ENCODE peak calls at places on chromosomes 16 and 17, in seven cellular contexts. S is activated B cell treated with CpG ODN at 0.5 μM for 24 hours, Z is WTC11, Y is A549, L is right lobe of liver, M is tibial artery, V is spleen. G is an unnamed sample.

GRCh38 chr17:6328279-6328678 is 106.6 kb downstream of the AIPL1 start:
- DNase-seq in S (no peak), Z (no peak), Y (no peak), L (no peak), M (no peak), V (no peak), G (no peak)

GRCh38 chr16:23256440-23256839 is 45.7 kb upstream of the SCNN1B start:
- DNase-seq in S (no peak), Z (no peak), Y (no peak), L (no peak), M (no peak), V (no peak), G (no peak)

GRCh38 chr16:15396948-15397594 is 1.5 kb downstream of the MPV17L start:
- DNase-seq in S (no peak), Z (no peak), Y (no peak), L (no peak), M (no peak), V (no peak), G (no peak)

GRCh38 chr17:50266384-50267073 is 7.7 kb upstream of the TMEM92 start:
- DNase-seq in S (peak), Z (no peak), Y (no peak), L (peak), M (peak), V (peak), G (no peak)

GRCh38 chr17:38980455-38981217 is 13.4 kb upstream of the FBXO47 start:
- DNase-seq in S (no peak), Z (no peak), Y (no peak), L (no peak), M (no peak), V (no peak), G (no peak)

GRCh38 chr16:10752843-10753523 is 9.3 kb downstream of the NUBP1 start:
- DNase-seq in S (peak), Z (no peak), Y (no peak), L (no peak), M (peak), V (peak), G (no peak)

GRCh38 chr16:53721017-53721416 is 17.1 kb downstream of the FTO start:
- DNase-seq in S (no peak), Z (no peak), Y (no peak), L (no peak), M (no peak), V (no peak), G (no peak)

GRCh38 chr16:56257666-56258359 is 66.5 kb downstream of the GNAO1 start:
- DNase-seq in S (no peak), Z (no peak), Y (no peak), L (no peak), M (no peak), V (no peak), G (no peak)

GRCh38 chr17:40301315-40301714 is 7.7 kb upstream of the RARA start:
- DNase-seq in S (no peak), Z (no peak), Y (no peak), L (no peak), M (no peak), V (no peak), G (no peak)
- TF ChIP-seq CTCF in S (no peak), Z (no peak), Y (peak), L (peak), M (no peak), V (no peak), G (no peak)

GRCh38 chr16:1393613-1394176 is 20.8 kb downstream of the UNKL start:
- DNase-seq in S (no peak), Z (no peak), Y (no peak), L (no peak), M (no peak), V (no peak), G (no peak)
- TF ChIP-seq CTCF in S (no peak), Z (no peak), Y (no peak), L (no peak), M (no peak), V (no peak), G (no peak)

DNA sequence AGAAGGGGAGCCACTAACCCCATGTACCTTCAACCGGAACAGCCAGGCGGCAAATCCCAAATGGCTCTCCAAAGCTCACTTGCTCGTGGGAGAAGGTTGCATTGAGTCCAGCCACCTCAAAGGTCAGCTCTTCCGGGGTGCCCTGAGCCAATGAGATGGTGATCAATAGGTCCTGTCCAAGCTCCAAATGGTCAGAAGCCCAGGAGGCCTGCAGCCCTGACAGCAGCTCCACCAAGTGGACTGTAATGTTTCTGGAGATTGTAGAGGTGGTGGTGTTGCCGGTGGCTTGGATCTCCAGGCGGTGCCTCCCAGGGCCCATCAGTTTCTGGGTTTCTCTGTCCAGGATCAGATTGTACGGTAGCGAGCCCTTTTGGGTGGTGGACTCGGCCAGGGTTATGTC is 39.9 kb upstream of the BCO1 start:
- DNase-seq in S (no peak), Z (no peak), Y (no peak), L (peak), M (no peak), V (no peak), G (no peak)
- TF ChIP-seq CTCF in S (no peak), Z (no peak), Y (no peak), L (peak), M (no peak), V (no peak), G (no peak)

GRCh38 chr16:12613992-12614661 is 189.6 kb downstream of the CPPED1 start:
- DNase-seq in S (no peak), Z (no peak), Y (no peak), L (no peak), M (no peak), V (no peak), G (no peak)
- TF ChIP-seq CTCF in S (no peak), Z (no peak), Y (no peak), L (no peak), M (no peak), V (no peak), G (no peak)